ENCODE peak calls at places on chromosomes 3 and 15, in nine cellular contexts. G is A549, J is GM06990, T is AG04450, D is tibial artery, P is choroid plexus epithelial cell, O is coronary artery, B is PC-9, H is left lung. R is an unnamed sample.

GRCh38 chr15:71002321-71002720 is 109.7 kb downstream of the LRRC49 start:
- DNase-seq in G (no peak), J (no peak), T (no peak), D (no peak), P (peak), O (no peak), B (no peak), H (no peak), R (no peak)

GRCh38 chr15:62071711-62072308 is 5.0 kb downstream of the C2CD4A start:
- DNase-seq in G (peak), J (no peak), T (no peak), D (no peak), P (peak), O (no peak), B (no peak), H (no peak), R (no peak)

GRCh38 chr15:68650901-68651709 is 72.3 kb downstream of the CORO2B start:
- DNase-seq in G (peak), J (peak), T (no peak), D (peak), P (peak), O (peak), B (no peak), H (no peak), R (peak)

GRCh38 chr3:194249323-194250103 is 101.6 kb downstream of the CPN2 start:
- DNase-seq in G (no peak), J (no peak), T (no peak), D (no peak), P (no peak), O (no peak), B (no peak), H (no peak), R (peak)

GRCh38 chr15:60720493-60721231 is 241.7 kb upstream of the ICE2 start:
- DNase-seq in G (no peak), J (peak), T (no peak), D (no peak), P (no peak), O (no peak), B (no peak), H (no peak), R (no peak)

GRCh38 chr3:45043715-45044299 is 17.7 kb downstream of the CLEC3B start:
- DNase-seq in G (no peak), J (no peak), T (peak), D (no peak), P (peak), O (no peak), B (peak), H (no peak), R (no peak)

GRCh38 chr3:105770410-105770809 is 98.4 kb downstream of the CBLB start:
- DNase-seq in G (no peak), J (no peak), T (no peak), D (no peak), P (no peak), O (no peak), B (peak), H (no peak), R (no peak)

GRCh38 chr3:30518201-30518864 is 88.1 kb upstream of the TGFBR2 start:
- DNase-seq in G (peak), J (no peak), T (no peak), D (peak), P (peak), O (peak), B (no peak), H (no peak), R (no peak)

GRCh38 chr15:32033186-32033890 is 3.0 kb downstream of the CHRNA7 start:
- DNase-seq in G (no peak), J (no peak), T (no peak), D (no peak), P (no peak), O (no peak), B (no peak), H (no peak), R (no peak)

GRCh38 chr15:60520825-60521368 is 42.0 kb upstream of the ICE2 start:
- DNase-seq in G (peak), J (no peak), T (peak), D (peak), P (peak), O (no peak), B (peak), H (peak), R (peak)

GRCh38 chr3:79326642-79327041 is 441.2 kb downstream of the ROBO1 start:
- DNase-seq in G (no peak), J (no peak), T (no peak), D (no peak), P (peak), O (no peak), B (no peak), H (no peak), R (no peak)

GRCh38 chr15:78841307-78841706 is 30.0 kb upstream of the ADAMTS7 start:
- DNase-seq in G (no peak), J (no peak), T (no peak), D (no peak), P (no peak), O (no peak), B (no peak), H (no peak), R (no peak)

GRCh38 chr3:69871256-69871655 is 128.3 kb upstream of the SAMMSON start:
- DNase-seq in G (no peak), J (no peak), T (no peak), D (no peak), P (no peak), O (no peak), B (peak), H (no peak), R (no peak)

GRCh38 chr3:189304465-189305341 is 132.9 kb downstream of the TPRG1 start:
- DNase-seq in G (peak), J (no peak), T (no peak), D (no peak), P (peak), O (no peak), B (peak), H (peak), R (peak)

GRCh38 chr3:65979152-65979551 is 59.6 kb downstream of the MAGI1 start:
- DNase-seq in G (no peak), J (no peak), T (peak), D (peak), P (peak), O (no peak), B (no peak), H (no peak), R (no peak)

GRCh38 chr15:62469874-62470688 is 305.0 kb upstream of the C2CD4B start:
- DNase-seq in G (no peak), J (no peak), T (peak), D (peak), P (peak), O (no peak), B (peak), H (peak), R (no peak)

GRCh38 chr3:56484525-56485024 is 16.3 kb upstream of the ERC2 start:
- DNase-seq in G (no peak), J (no peak), T (no peak), D (no peak), P (no peak), O (no peak), B (no peak), H (no peak), R (no peak)

GRCh38 chr3:146948161-146948560 is 343.0 kb upstream of the PLSCR5 start:
- DNase-seq in G (no peak), J (no peak), T (no peak), D (no peak), P (no peak), O (no peak), B (no peak), H (no peak), R (no peak)

GRCh38 chr3:39189648-39190269 is 2.6 kb downstream of the XIRP1 start:
- DNase-seq in G (peak), J (peak), T (no peak), D (peak), P (peak), O (no peak), B (peak), H (peak), R (peak)

GRCh38 chr3:115885621-115886020 is 262.3 kb downstream of the GAP43 start:
- DNase-seq in G (no peak), J (no peak), T (no peak), D (no peak), P (peak), O (no peak), B (no peak), H (no peak), R (no peak)

GRCh38 chr3:149783576-149783975 is 8.8 kb downstream of the ANKUB1 start:
- DNase-seq in G (peak), J (no peak), T (peak), D (no peak), P (peak), O (no peak), B (peak), H (no peak), R (no peak)

GRCh38 chr3:86793786-86794185 is 197.2 kb downstream of the VGLL3 start:
- DNase-seq in G (no peak), J (no peak), T (peak), D (no peak), P (peak), O (no peak), B (peak), H (no peak), R (no peak)

GRCh38 chr3:141410861-141411771 is 42.8 kb downstream of the ZBTB38 start:
- DNase-seq in G (no peak), J (no peak), T (no peak), D (no peak), P (peak), O (no peak), B (peak), H (no peak), R (no peak)

GRCh38 chr15:26295331-26295730 is 432.2 kb upstream of the ATP10A start:
- DNase-seq in G (no peak), J (no peak), T (no peak), D (no peak), P (no peak), O (no peak), B (no peak), H (no peak), R (no peak)

GRCh38 chr3:18211116-18211515 is 214.0 kb downstream of the SATB1 start:
- DNase-seq in G (no peak), J (no peak), T (no peak), D (no peak), P (no peak), O (no peak), B (no peak), H (no peak), R (no peak)

GRCh38 chr3:54830658-54831057 is 97.2 kb downstream of the LRTM1 start:
- DNase-seq in G (peak), J (peak), T (no peak), D (no peak), P (peak), O (no peak), B (no peak), H (no peak), R (no peak)

GRCh38 chr3:127894461-127894860 is 20.6 kb upstream of the KBTBD12 start:
- DNase-seq in G (no peak), J (no peak), T (no peak), D (no peak), P (no peak), O (no peak), B (no peak), H (no peak), R (no peak)

GRCh38 chr3:66625464-66626216 is 124.8 kb upstream of the LRIG1 start:
- DNase-seq in G (no peak), J (no peak), T (no peak), D (no peak), P (peak), O (no peak), B (no peak), H (no peak), R (no peak)

GRCh38 chr3:182078314-182078713 is 366.6 kb downstream of the SOX2 start:
- DNase-seq in G (peak), J (no peak), T (no peak), D (no peak), P (no peak), O (no peak), B (no peak), H (no peak), R (no peak)

GRCh38 chr3:14539384-14540208 is 546 bp downstream of the GRIP2 start:
- DNase-seq in G (no peak), J (no peak), T (no peak), D (no peak), P (no peak), O (no peak), B (no peak), H (no peak), R (no peak)

GRCh38 chr3:40071683-40072238 is 237.7 kb upstream of the EIF1B start:
- DNase-seq in G (no peak), J (no peak), T (no peak), D (no peak), P (no peak), O (no peak), B (no peak), H (no peak), R (no peak)

GRCh38 chr3:161946443-161946960 is 449.9 kb downstream of the OTOL1 start:
- DNase-seq in G (no peak), J (no peak), T (no peak), D (no peak), P (no peak), O (no peak), B (no peak), H (no peak), R (no peak)

GRCh38 chr3:177776656-177777055 is 579.4 kb upstream of the TBL1XR1 start:
- DNase-seq in G (no peak), J (no peak), T (peak), D (peak), P (peak), O (no peak), B (peak), H (no peak), R (no peak)

GRCh38 chr15:71800835-71801745 is 9.3 kb upstream of the NR2E3 start:
- DNase-seq in G (peak), J (no peak), T (peak), D (no peak), P (peak), O (no peak), B (peak), H (no peak), R (no peak)

GRCh38 chr15:25690673-25691543 is 172.2 kb downstream of the ATP10A start:
- DNase-seq in G (no peak), J (no peak), T (no peak), D (peak), P (peak), O (no peak), B (no peak), H (peak), R (no peak)

GRCh38 chr3:44554626-44555592 is at the start of gene ZKSCAN7:
- DNase-seq in G (no peak), J (peak), T (no peak), D (peak), P (peak), O (peak), B (no peak), H (peak), R (peak)

GRCh38 chr15:45644437-45644836 is 9.6 kb downstream of the SQOR start:
- DNase-seq in G (no peak), J (no peak), T (no peak), D (no peak), P (no peak), O (no peak), B (no peak), H (no peak), R (no peak)

DNA sequence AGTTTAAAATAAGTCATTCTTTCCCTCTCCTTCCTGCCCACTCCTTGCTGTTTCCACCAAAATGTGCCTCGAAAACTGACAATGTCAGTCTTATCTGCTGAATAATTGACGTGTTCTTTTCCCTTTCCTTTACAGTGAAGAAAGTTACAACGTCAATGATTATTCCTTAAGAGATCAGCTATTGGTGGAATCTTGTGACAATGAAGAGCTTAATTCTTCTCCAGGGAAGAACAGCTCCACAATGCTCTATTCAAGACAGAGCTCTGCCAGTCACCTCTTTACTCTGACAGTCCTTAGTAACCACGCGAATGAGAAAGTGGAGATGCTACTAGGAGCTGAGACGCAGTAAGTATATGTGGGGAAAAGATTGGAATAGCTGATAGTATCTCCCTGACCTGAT is 84.1 kb downstream of the DHX36 start:
- DNase-seq in G (no peak), J (no peak), T (no peak), D (no peak), P (no peak), O (no peak), B (no peak), H (no peak), R (no peak)
- TF ChIP-seq CTCF in G (no peak), J (no peak), T (no peak), D (no peak), P (no peak), O (no peak), B (no peak), H (no peak), R (no peak)

DNA sequence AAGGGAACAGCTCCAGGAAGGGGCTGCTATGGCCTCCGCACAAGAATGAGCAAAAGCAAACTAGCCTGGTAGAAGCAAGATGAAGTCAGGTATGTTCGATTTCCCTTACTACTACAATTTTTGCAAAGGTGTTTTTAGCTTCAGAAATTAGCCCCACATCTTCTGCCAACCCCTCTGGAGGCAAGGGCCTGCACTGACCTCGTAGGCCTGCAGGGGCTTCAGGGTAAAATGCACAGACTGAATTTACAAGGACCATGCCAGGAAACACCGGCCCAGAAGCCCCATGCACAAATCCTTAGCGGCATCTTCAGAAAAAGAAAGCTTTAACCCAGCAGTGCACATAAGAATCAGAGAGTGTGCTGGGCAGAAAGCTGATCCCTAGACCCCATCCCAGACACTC is 53.0 kb downstream of the SLC6A1 start:
- DNase-seq in G (no peak), J (no peak), T (no peak), D (no peak), P (no peak), O (no peak), B (no peak), H (no peak), R (no peak)
- TF ChIP-seq CTCF in G (no peak), J (no peak), T (no peak), D (no peak), P (no peak), O (no peak), B (no peak), H (no peak), R (no peak)

DNA sequence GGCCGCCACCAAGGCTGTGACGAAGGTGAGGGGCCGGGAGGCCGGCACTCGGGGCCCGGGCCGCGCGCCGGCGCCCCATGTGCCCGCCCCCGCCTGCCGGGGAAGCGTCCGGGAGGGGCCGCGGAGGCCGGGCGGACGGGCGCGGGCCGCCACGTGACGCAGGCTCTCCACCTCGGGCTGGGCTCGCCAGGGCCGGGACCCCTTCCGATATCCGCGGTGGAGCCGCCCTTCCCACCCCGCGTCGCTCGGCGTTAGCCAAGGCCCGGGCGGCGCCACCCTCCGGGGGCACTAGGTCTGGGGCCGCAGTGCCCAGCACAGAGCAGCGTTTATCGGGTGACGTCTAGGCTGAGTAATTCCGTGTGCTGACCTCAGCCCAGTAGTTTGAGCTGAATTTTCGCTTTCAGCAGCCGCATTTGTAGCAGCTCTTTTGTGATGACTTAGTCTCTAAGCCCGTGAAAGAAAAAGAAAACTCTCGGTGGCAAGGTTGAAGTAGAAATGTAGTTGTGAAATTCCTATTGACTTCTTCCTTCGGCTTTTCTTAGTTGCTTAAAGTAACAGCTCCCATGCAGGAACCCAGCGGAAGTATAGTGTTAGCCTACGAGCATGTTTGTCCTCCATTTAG is 885 bp downstream of the CDV3 start:
- DNase-seq in G (no peak), J (peak), T (no peak), D (peak), P (peak), O (peak), B (peak), H (peak), R (peak)
- TF ChIP-seq CTCF in G (no peak), J (peak), T (peak), D (no peak), P (no peak), O (no peak), B (no peak), H (no peak), R (no peak)

GRCh38 chr15:39887211-39887610 is 32.9 kb downstream of the GPR176 start:
- DNase-seq in G (no peak), J (no peak), T (no peak), D (no peak), P (no peak), O (no peak), B (no peak), H (no peak), R (no peak)

GRCh38 chr15:39888809-39889208 is 31.3 kb downstream of the GPR176 start:
- DNase-seq in G (no peak), J (no peak), T (no peak), D (no peak), P (no peak), O (no peak), B (no peak), H (no peak), R (no peak)

GRCh38 chr15:39888243-39888642 is 31.8 kb downstream of the GPR176 start:
- DNase-seq in G (no peak), J (no peak), T (no peak), D (no peak), P (no peak), O (no peak), B (no peak), H (no peak), R (no peak)

GRCh38 chr15:39886418-39886817 is 33.6 kb downstream of the GPR176 start:
- DNase-seq in G (no peak), J (no peak), T (no peak), D (no peak), P (no peak), O (no peak), B (no peak), H (no peak), R (no peak)

DNA sequence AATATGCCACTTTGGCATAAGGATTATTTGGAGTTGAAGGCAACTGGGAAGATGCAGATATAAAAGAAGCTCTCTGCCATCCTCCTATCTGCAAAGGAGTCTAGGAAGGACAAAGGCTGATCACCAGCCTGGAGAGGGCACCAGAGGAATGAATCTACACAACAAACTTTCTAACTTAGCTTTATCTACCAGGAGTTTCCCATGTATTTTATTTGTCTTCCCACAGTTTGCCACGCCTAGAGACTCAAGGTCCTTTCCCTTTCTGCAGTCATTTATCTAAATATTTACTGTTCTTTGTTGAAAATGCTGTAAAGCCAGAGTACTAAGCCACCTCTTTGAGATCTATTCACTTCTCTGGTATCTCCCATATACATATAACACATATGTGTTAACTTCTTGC is 32.2 kb downstream of the GPR176 start:
- DNase-seq in G (peak), J (no peak), T (no peak), D (no peak), P (peak), O (no peak), B (peak), H (no peak), R (no peak)
- TF ChIP-seq CTCF in G (peak), J (peak), T (peak), D (peak), P (peak), O (no peak), B (no peak), H (no peak), R (no peak)

GRCh38 chr3:185460719-185461350 is 38.0 kb downstream of the TMEM41A start:
- DNase-seq in G (peak), J (no peak), T (no peak), D (no peak), P (peak), O (no peak), B (no peak), H (no peak), R (no peak)
- TF ChIP-seq CTCF in G (peak), J (peak), T (peak), D (no peak), P (peak), O (no peak), B (peak), H (no peak), R (peak)

GRCh38 chr3:195910499-195910845 is 2.1 kb upstream of the TNK2 start:
- DNase-seq in G (no peak), J (no peak), T (no peak), D (peak), P (no peak), O (no peak), B (no peak), H (no peak), R (no peak)

GRCh38 chr3:195907730-195908438 is 467 bp downstream of the TNK2 start:
- DNase-seq in G (peak), J (peak), T (no peak), D (peak), P (no peak), O (no peak), B (peak), H (peak), R (no peak)

GRCh38 chr3:195909645-195910498 is 1.5 kb upstream of the TNK2 start:
- DNase-seq in G (peak), J (peak), T (no peak), D (peak), P (peak), O (peak), B (peak), H (peak), R (peak)

GRCh38 chr3:195908439-195909293 is at the start of gene TNK2:
- DNase-seq in G (peak), J (peak), T (no peak), D (no peak), P (no peak), O (no peak), B (no peak), H (no peak), R (no peak)

GRCh38 chr3:195909294-195909644 is 918 bp upstream of the TNK2 start:
- DNase-seq in G (peak), J (no peak), T (no peak), D (no peak), P (peak), O (no peak), B (no peak), H (no peak), R (no peak)
- TF ChIP-seq CTCF in G (peak), J (no peak), T (no peak), D (no peak), P (no peak), O (no peak), B (no peak), H (no peak), R (no peak)

R was measured in mesothelial cell of epicardium.